ENCODE peak calls at places on chromosomes 13 and 19, in six cellular contexts. V, K, O, L, U and J are unnamed samples.

GRCh38 chr13:37797606-37798005 is 72.0 kb downstream of the TRPC4 start:
- DNase-seq in K (peak), O (no peak), V (no peak), L (no peak), U (no peak), J (no peak)

GRCh38 chr13:112651750-112652511 is 37.9 kb upstream of the ATP11A start:
- DNase-seq in V (no peak), K (no peak), O (no peak), L (no peak), U (no peak), J (no peak)

GRCh38 chr13:100019780-100020356 is 38.3 kb downstream of the ZIC2 start:
- DNase-seq in K (no peak), U (no peak), L (no peak), V (no peak), O (no peak), J (no peak)

GRCh38 chr19:3710265-3710812 is 2.2 kb downstream of the TJP3 start:
- DNase-seq in K (peak), U (no peak), V (peak), O (peak), L (peak), J (no peak)

GRCh38 chr13:52412128-52412527 is 6.2 kb upstream of the THSD1 start:
- DNase-seq in O (no peak), V (no peak), U (no peak), K (no peak), L (no peak), J (no peak)

GRCh38 chr19:10226376-10227214 is 4.5 kb downstream of the S1PR2 start:
- DNase-seq in U (peak), L (no peak), K (peak), V (no peak), O (no peak), J (peak)

GRCh38 chr13:97911311-97912138 is 42.0 kb upstream of the IPO5 start:
- DNase-seq in V (peak), O (no peak), K (peak), U (no peak), L (peak), J (peak)

GRCh38 chr13:101698400-101698799 is 245.9 kb downstream of the ITGBL1 start:
- DNase-seq in O (no peak), U (no peak), K (peak), V (no peak), L (no peak), J (peak)

GRCh38 chr13:22047082-22047784 is 376.4 kb downstream of the FGF9 start:
- DNase-seq in V (no peak), O (no peak), U (no peak), K (no peak), L (no peak), J (no peak)

GRCh38 chr19:7657047-7657779 is 11.6 kb upstream of the RETN start:
- DNase-seq in O (no peak), V (no peak), K (no peak), L (no peak), U (no peak), J (no peak)

GRCh38 chr19:1634938-1635243 is 17.5 kb downstream of the TCF3 start:
- DNase-seq in L (no peak), K (no peak), O (no peak), V (no peak), U (no peak), J (no peak)

GRCh38 chr13:80131204-80131603 is 209.7 kb downstream of the SPRY2 start:
- DNase-seq in U (no peak), K (peak), O (peak), V (peak), L (peak), J (peak)

GRCh38 chr13:104831823-104832222 is 1703.6 kb downstream of the EFNB2 start:
- DNase-seq in V (no peak), L (no peak), U (no peak), O (no peak), K (no peak), J (no peak)

GRCh38 chr13:106455777-106456176 is 79.7 kb downstream of the EFNB2 start:
- DNase-seq in K (peak), V (no peak), L (no peak), O (no peak), U (no peak), J (no peak)

GRCh38 chr19:1512671-1513491 is at the start of gene ADAMTSL5:
- DNase-seq in U (peak), L (peak), K (peak), V (peak), O (peak), J (peak)

GRCh38 chr13:51957377-51958216 is 53.7 kb downstream of the ATP7B start:
- DNase-seq in L (no peak), O (no peak), K (no peak), V (no peak), U (no peak), J (no peak)

GRCh38 chr13:113547248-113547971 is 37.1 kb upstream of the TFDP1 start:
- DNase-seq in K (peak), O (no peak), L (peak), U (no peak), V (no peak), J (peak)

GRCh38 chr13:77537302-77537919 is 1.9 kb downstream of the SCEL start:
- DNase-seq in U (no peak), O (no peak), L (no peak), K (no peak), V (no peak), J (no peak)

GRCh38 chr13:91817250-91817649 is 418.8 kb downstream of the GPC5 start:
- DNase-seq in O (no peak), V (no peak), K (peak), L (no peak), U (no peak), J (no peak)

GRCh38 chr13:97301382-97302095 is 79.4 kb downstream of the MBNL2 start:
- DNase-seq in K (no peak), U (no peak), L (no peak), V (no peak), O (no peak), J (no peak)

GRCh38 chr19:2049741-2050348 is 1.2 kb downstream of the MKNK2 start:
- DNase-seq in V (no peak), O (peak), L (no peak), U (no peak), K (peak), J (peak)

GRCh38 chr19:45440873-45441654 is 17.3 kb upstream of the ERCC1 start:
- DNase-seq in U (no peak), O (peak), K (no peak), L (peak), V (no peak), J (peak)

GRCh38 chr13:49248433-49249002 is 793 bp downstream of the CDADC1 start:
- DNase-seq in V (no peak), O (no peak), K (peak), U (no peak), L (no peak), J (peak)

GRCh38 chr19:49553451-49554271 is 25.9 kb downstream of the RCN3 start:
- DNase-seq in V (no peak), L (no peak), U (no peak), O (no peak), K (peak), J (peak)

GRCh38 chr19:45507864-45508680 is 793 bp downstream of the VASP start:
- DNase-seq in L (peak), U (no peak), O (no peak), V (peak), K (peak), J (no peak)

GRCh38 chr19:29965529-29965928 is 23.5 kb downstream of the URI1 start:
- DNase-seq in V (no peak), U (no peak), K (peak), L (no peak), O (no peak), J (peak)

GRCh38 chr13:40665061-40665753 is 1.2 kb downstream of the FOXO1 start:
- DNase-seq in K (no peak), V (peak), U (no peak), L (peak), O (peak), J (no peak)

GRCh38 chr19:19860756-19861390 is 4.8 kb upstream of the ZNF253 start:
- DNase-seq in O (peak), K (no peak), L (peak), U (no peak), V (peak), J (no peak)

GRCh38 chr19:38709119-38709518 is 35.2 kb downstream of the CAPN12 start:
- DNase-seq in L (no peak), U (no peak), K (no peak), V (no peak), O (no peak), J (no peak)

GRCh38 chr19:46845959-46846459 is 4.6 kb downstream of the AP2S1 start:
- DNase-seq in U (no peak), V (no peak), O (no peak), K (no peak), L (no peak), J (no peak)

GRCh38 chr19:44718441-44719261 is 19.7 kb downstream of the CEACAM16 start:
- DNase-seq in V (peak), L (peak), K (peak), O (peak), U (no peak), J (no peak)

GRCh38 chr19:1717200-1717969 is 35.9 kb upstream of the ONECUT3 start:
- DNase-seq in L (no peak), U (no peak), K (no peak), O (no peak), V (no peak), J (no peak)

GRCh38 chr19:4534836-4535658 is at the start of gene PLIN5:
- DNase-seq in K (peak), O (peak), U (no peak), L (peak), V (peak), J (peak)

GRCh38 chr13:24741016-24741662 is 22.8 kb upstream of the RNF17 start:
- DNase-seq in O (no peak), V (no peak), L (peak), K (no peak), U (no peak), J (no peak)

GRCh38 chr19:14632286-14632685 is 42.4 kb downstream of the ADGRE3 start:
- DNase-seq in O (no peak), V (peak), L (peak), U (no peak), K (peak), J (peak)

GRCh38 chr13:72505376-72505775 is 222.1 kb downstream of the MZT1 start:
- DNase-seq in O (no peak), L (no peak), V (no peak), K (no peak), U (no peak), J (no peak)

GRCh38 chr13:19184176-19184575 is 2.6 kb upstream of the TUBA3C start:
- DNase-seq in K (no peak), U (no peak), L (no peak), O (no peak), V (no peak), J (no peak)

GRCh38 chr13:19182536-19182935 is 912 bp upstream of the TUBA3C start:
- DNase-seq in L (no peak), O (no peak), U (no peak), K (no peak), V (no peak), J (no peak)

GRCh38 chr13:19185086-19185864 is 3.7 kb upstream of the TUBA3C start:
- DNase-seq in U (no peak), K (no peak), V (no peak), O (no peak), L (no peak), J (no peak)

GRCh38 chr13:19183676-19184075 is 2.1 kb upstream of the TUBA3C start:
- DNase-seq in L (no peak), V (no peak), U (no peak), K (no peak), O (no peak), J (no peak)

DNA sequence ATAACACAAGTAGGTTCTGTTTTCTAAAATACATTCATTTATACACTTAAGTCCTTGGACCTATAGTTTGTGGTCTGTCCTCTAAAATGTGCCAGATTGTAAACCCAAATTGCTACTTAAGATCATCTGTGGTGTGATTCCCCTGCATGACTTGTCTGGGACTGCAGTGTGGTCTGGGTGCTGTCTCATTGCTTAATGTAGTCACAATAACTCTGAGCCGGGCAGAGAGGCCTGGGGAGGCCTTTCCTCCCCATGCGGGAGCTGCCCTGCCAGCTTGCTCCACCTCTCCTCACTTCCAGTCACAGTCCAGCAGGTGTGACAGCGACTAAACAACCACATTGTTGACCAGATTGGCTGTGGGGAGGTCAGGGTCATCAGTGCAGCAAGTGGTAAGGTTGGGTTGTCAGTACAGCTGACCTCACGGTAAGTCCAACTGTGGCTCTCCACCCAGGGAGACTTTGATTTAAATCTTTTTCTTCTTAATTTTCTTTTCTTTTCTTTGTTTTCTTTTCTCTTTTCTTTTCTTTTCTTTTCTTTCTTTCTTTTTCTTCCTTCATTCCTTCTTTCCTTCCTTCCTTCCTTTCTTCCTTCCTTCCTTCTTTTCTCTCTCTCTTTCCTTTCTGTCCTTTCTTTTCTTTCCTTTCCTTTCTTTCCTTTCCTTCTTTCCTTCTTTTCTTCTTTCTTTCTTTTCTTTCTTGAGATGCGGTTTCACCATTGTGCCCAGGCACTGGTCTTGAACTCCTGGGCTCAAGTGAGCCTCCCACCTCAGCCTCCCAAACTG is 4.4 kb upstream of the TUBA3C start:
- DNase-seq in O (no peak), L (no peak), K (no peak), U (no peak), V (no peak), J (no peak)
- TF ChIP-seq CTCF in O (no peak), L (no peak), K (no peak), U (no peak), V (no peak), J (no peak)

DNA sequence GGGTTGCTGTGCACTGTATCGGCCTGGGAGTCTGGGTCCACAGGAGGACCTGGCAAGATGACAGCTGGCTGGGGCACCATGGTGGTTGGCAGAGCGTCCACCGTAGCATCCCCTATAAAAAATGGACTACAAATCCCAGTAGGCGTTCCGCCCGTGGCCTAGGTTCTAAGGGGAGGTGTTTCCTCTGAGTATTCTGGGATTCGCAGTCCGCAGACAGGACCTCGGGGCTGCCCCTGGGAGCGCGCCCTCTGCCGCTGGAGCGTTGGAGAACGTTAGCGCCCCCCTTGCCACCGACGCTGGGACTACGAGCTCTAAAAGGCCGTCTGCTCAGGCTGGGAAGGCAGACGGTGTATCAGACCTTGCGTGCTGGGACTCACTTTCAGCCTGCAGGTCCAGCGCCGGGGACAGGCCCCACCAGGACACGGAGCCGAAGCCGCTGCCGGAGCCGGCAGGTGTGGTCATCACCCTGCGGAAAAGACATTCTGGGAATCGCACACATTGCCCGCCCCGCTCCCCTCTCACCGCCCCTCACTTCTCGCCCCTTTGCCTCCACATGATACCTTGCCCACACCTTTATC is 372 bp downstream of the DNAAF3 start:
- DNase-seq in L (peak), O (peak), V (peak), K (peak), U (no peak), J (peak)
- TF ChIP-seq CTCF in L (peak), O (peak), V (peak), K (peak), U (peak), J (peak)

DNA sequence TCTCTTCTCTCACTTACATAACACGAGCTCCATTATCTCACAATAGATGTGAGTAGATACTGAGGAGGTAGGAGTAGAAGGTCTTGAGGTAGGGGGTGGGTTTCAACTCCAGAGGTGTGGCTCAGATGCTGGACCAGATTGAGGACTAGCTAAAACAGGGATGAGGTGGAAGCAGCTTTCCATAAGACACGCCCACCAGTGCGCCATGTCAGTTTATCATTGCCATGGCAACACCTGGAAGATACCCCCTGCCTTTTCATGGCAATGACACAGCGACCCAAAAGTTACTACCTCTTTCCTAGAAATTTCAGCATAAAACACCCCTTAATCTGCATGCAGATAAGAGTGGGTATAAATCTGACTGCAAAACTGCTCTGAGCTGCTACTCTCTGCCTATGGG is 44.1 kb downstream of the KCTD15 start:
- DNase-seq in O (no peak), K (no peak), L (no peak), V (no peak), U (no peak), J (no peak)
- TF ChIP-seq CTCF in O (no peak), K (no peak), L (no peak), V (no peak), U (no peak), J (no peak)

DNA sequence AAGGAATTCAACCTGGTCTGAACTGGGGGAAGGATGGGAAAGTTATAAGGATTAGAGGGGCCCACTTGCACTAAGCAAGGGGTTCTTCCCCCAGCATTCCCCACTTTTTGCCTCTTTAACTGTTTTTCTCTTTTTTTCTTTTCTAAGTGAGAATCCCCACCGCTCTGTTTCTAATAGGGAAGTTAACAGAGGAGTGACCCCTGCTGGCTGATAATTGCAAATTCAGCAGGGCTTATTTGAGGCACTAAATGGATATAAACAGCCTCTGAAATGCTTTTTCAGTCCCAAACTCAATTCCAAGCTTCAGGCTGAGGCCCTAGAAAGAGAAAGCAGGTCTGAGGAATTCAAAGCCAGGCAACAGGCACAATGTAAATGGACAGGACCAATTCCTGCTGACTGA is 38.2 kb upstream of the CEACAM21 start:
- DNase-seq in K (peak), V (peak), O (no peak), U (no peak), L (peak), J (peak)
- TF ChIP-seq CTCF in K (peak), V (peak), O (peak), U (peak), L (peak), J (peak)

DNA sequence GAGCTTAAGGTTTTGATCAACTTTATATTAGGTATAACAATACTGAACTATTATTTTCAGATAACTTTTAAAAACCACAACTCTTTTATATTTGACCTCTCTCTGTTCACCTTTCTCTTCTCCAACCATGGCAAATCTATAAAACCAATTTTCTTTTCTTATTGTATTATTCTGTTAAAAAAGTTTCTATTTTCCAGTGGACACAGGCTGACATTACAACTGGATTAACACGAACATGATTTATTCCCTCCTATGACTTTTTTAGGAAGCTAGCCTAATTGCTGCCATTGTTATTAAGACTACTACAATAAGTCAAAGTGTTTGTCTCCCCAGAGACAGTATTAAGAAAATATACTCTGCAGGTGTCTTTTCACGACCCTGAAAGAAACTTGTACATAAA is 2291.1 kb upstream of the PCDH20 start:
- DNase-seq in L (no peak), O (no peak), V (no peak), K (no peak), U (no peak), J (no peak)
- TF ChIP-seq CTCF in L (no peak), O (no peak), V (no peak), K (no peak), U (no peak), J (no peak)

DNA sequence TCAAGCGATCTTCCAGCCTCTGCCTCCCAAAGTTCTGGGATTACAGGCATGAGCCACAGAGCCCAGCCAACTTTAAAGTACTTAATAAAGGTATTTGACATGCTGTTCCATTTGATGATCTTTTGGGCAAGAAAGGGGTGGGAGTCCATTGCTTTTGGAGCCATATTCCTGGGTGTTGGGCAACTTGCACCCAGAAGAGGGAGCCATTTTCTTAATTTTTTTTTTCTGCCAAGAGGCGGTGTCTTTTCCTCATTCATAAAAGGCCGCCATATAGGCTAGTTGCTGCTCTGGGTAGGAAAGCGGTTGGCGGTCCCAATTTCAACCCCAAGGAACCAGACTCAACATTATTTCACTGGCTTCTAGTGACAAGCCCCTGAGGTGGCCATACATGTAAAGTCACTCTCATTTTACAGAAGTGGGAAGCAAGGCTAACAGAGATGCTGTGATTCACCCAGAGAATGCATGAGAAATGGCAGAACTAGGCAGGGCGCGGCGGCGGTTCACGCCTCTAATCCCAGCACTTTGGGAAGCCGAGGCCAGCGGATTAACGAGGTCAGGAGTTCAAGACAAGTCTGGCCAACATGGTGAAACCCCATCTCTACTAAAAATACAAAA is 139.6 kb downstream of the CACNA1A start:
- DNase-seq in V (peak), U (no peak), L (peak), K (peak), O (peak), J (peak)
- TF ChIP-seq CTCF in V (peak), U (peak), L (peak), K (peak), O (peak), J (peak)

GRCh38 chr13:85812282-85812681 is 13.1 kb upstream of the SLITRK6 start:
- DNase-seq in L (no peak), V (no peak), O (no peak), U (no peak), K (no peak), J (no peak)

GRCh38 chr13:85819513-85819912 is 20.3 kb upstream of the SLITRK6 start:
- DNase-seq in V (no peak), O (no peak), L (no peak), U (no peak), K (no peak), J (no peak)

GRCh38 chr13:85816413-85816812 is 17.2 kb upstream of the SLITRK6 start:
- DNase-seq in K (no peak), U (no peak), V (no peak), O (no peak), L (no peak), J (no peak)
- TF ChIP-seq CTCF in K (no peak), U (no peak), V (no peak), O (no peak), L (peak), J (peak)